ENCODE peak calls at places on chromosomes 13 and 19, in four cellular contexts. Y is AG09309, J is Caco-2, Q is mammary epithelial cell. R is an unnamed sample.

GRCh38 chr19:48724796-48725753 is 5.5 kb upstream of the MAMSTR start:
- DNase-seq in Y (no peak), J (peak; percentile 51), Q (peak; percentile 71), R (peak; percentile 91)

GRCh38 chr13:45909724-45910123 is 58.2 kb upstream of the SIAH3 start:
- DNase-seq in Y (no peak), J (no peak), Q (no peak), R (no peak)

GRCh38 chr13:98523455-98524102 is 53.3 kb downstream of the STK24 start:
- DNase-seq in Y (no peak), J (no peak), Q (no peak), R (no peak)

GRCh38 chr19:6739390-6739883 is at the start of gene TRIP10:
- DNase-seq in Y (no peak), J (peak; percentile 81), Q (peak; percentile 57), R (no peak)

GRCh38 chr19:54390942-54391577 is 24.2 kb upstream of the TTYH1 start:
- DNase-seq in Y (peak; percentile 25), J (peak; percentile 70), Q (peak; percentile 18), R (peak; percentile 35)

GRCh38 chr19:16075430-16076153 is 703 bp upstream of the TPM4 start:
- DNase-seq in Y (no peak), J (no peak), Q (no peak), R (no peak)

GRCh38 chr19:56159009-56159501 is 16.8 kb upstream of the GALP start:
- DNase-seq in Y (no peak), J (no peak), Q (no peak), R (no peak)

GRCh38 chr13:107587681-107588080 is 627.7 kb downstream of the LIG4 start:
- DNase-seq in Y (no peak), J (no peak), Q (no peak), R (no peak)

GRCh38 chr19:16773259-16773658 is 53.6 kb downstream of the NWD1 start:
- DNase-seq in Y (no peak), J (no peak), Q (peak; percentile 50), R (no peak)

GRCh38 chr19:29247051-29247450 is 34.1 kb upstream of the UQCRFS1 start:
- DNase-seq in Y (no peak), J (no peak), Q (no peak), R (no peak)
- TF ChIP-seq CTCF in Y (no peak), J (no peak), Q (no peak), R (no peak)

GRCh38 chr19:34808566-34808965 is 35.6 kb upstream of the ZNF599 start:
- DNase-seq in Y (peak; percentile 39), J (no peak), Q (peak; percentile 78), R (peak; percentile 88)
- H3K4me3 ChIP-seq in Y (no peak overlapping the region), J (no peak overlapping the region), Q (no peak overlapping the region), R (no peak overlapping the region)

DNA sequence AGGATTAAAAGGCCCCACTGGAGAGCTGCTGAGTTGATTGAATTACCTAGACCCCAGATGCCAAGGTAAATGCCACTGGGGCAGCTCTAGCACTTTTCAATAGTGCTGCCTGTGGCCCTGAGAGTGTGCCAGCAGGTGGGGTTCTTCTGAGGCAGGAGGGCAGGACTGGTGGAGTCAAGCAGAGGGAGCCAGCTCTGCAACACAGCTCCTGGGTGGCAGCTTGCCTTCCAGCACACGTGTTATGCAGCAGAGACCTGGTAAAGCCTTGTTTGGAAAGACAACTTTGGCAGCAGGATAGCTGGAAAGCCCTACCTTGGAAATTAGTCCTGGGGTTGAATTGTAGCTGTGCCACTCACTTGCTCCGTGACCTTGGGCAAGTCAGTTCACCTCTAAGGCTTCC is 306.6 kb downstream of the ATP8A2 start:
- DNase-seq in Y (no peak), J (no peak), Q (no peak), R (no peak)
- TF ChIP-seq CTCF in Y (no peak), J (no peak), Q (no peak), R (no peak)

GRCh38 chr19:35861640-35862160 is 5.0 kb downstream of the KIRREL2 start:
- DNase-seq in Y (no peak), J (no peak), Q (no peak), R (no peak)
- H3K4me3 ChIP-seq in Y (no peak overlapping the region), J (no peak overlapping the region), Q (no peak overlapping the region), R (no peak overlapping the region)

DNA sequence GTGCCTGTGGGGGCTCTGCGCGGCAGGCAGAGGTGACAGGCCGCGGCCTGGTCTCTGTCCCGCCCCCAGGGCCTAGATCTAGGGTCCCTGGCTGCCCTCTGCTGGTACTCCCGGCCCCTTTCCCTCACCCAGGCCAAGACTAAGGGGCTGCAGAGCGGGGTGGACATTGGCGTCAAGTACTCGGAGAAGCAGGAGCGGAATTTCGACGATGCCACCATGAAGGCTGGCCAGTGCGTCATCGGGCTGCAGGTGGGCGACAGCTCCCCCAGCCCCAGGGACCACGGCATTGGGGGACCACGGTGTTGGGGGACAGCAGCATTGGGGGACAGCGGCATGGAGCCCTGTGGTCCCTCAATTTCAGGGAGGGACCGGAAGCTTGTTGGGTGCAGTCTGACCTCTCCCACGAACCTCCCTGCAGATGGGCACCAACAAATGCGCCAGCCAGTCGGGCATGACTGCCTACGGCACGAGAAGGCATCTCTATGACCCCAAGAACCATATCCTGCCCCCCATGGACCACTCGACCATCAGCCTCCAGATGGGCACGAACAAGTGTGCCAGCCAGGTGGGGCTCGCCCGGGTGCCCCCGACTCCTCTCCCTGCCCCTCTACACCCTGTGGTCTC is 3.8 kb upstream of the ABCA7 start:
- DNase-seq in Y (no peak), J (no peak), Q (no peak), R (no peak)
- TF ChIP-seq CTCF in Y (no peak), J (peak; percentile 20), Q (no peak), R (no peak)

GRCh38 chr19:47309608-47310007 is at the start of gene C5AR1:
- DNase-seq in Y (no peak), J (no peak), Q (no peak), R (no peak)
- H3K4me3 ChIP-seq in Y (no peak within 1 kb of the TSS), J (no peak within 1 kb of the TSS), Q (no peak within 1 kb of the TSS), R (no peak within 1 kb of the TSS)

DNA sequence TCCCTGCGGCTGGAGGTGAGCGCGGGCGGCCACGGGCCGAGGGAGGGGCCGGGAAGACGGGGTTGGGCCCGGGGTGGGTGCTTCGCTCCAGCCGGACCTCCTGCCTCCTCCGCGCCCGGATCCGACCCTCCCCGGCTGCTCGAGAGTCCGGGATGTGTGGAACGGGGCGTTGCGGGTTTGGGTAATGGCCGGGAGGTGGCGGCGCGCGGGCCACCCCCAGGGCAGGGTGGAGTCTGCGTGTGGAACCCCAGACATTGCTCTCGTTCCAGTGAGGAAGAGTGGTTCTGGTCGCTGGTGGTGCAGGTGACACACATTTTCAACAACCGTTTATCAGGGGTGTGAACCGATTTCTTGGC is 38.8 kb downstream of the ARHGEF7 start:
- DNase-seq in Y (no peak), J (no peak), Q (no peak), R (peak; percentile 12)
- TF ChIP-seq CTCF in Y (no peak), J (peak; percentile 14), Q (no peak), R (no peak)

DNA sequence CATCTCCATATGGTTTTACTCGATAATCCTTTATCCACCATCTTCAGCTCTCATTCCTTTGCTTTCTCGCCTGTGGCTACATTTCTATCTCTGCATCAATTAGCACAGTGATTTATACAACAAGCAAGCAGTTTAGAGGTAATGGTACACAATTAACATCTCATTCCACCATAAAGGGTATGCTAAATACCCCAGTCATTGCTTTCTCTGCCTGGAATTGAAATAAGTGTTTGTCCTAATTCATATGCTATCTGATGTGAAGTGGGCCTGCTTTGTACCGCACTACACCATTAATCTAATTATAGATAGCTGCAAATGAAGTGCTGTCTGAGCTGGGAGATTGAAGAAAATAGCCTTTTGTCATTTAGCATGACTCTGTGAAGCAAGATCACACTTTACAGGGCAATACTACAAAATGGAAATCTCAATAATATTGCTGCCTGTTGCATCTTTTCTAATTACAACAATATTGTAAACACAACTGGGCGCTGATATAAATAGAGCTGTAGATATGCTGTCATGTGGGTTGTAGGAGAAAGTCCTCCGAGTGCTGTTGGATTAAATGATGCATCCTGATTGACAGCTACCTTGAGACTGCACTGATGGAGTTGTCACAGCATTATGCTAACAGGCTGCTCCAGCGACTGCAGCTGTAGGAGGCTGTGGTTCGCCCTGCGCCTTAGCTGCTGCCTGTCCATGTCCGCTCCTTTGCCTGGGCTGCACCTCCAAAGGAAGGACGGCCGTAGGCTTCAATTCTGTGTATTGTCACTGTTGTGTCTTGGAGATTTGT is 78.2 kb downstream of the GGACT start:
- DNase-seq in Y (no peak), J (no peak), Q (no peak), R (no peak)
- H3K4me3 ChIP-seq in Y (no peak overlapping the region), J (no peak overlapping the region), Q (no peak overlapping the region), R (no peak overlapping the region)

R was measured in bronchial epithelial cell.